ENCODE peak calls at places on chromosomes 3 and 15, in five cellular contexts. R is A549, Q is IMR-90, B is HCT116, A is endothelial cell of umbilical vein. I is an unnamed sample.

GRCh38 chr3:128547368-128547987 is 54.5 kb upstream of the GATA2 start:
- DNase-seq in R (no peak), Q (peak), B (no peak), A (no peak), I (no peak)

GRCh38 chr3:177345049-177345972 is 148.0 kb upstream of the TBL1XR1 start:
- DNase-seq in R (peak), Q (peak), B (peak), A (peak), I (no peak)

GRCh38 chr3:171459130-171459941 is 869 bp downstream of the TNIK start:
- DNase-seq in R (peak), Q (peak), B (no peak), A (peak), I (peak)

GRCh38 chr15:35439291-35439690 is 106.7 kb downstream of the DPH6 start:
- DNase-seq in R (no peak), Q (peak), B (no peak), A (no peak), I (no peak)

GRCh38 chr3:34175636-34176186 is 377.3 kb downstream of the PDCD6IP start:
- DNase-seq in R (no peak), Q (no peak), B (no peak), A (no peak), I (no peak)

GRCh38 chr3:188342991-188343732 is 189.2 kb downstream of the LPP start:
- DNase-seq in R (no peak), Q (no peak), B (no peak), A (no peak), I (no peak)

GRCh38 chr3:157086053-157086761 is 73.7 kb downstream of the CCNL1 start:
- DNase-seq in R (no peak), Q (no peak), B (no peak), A (no peak), I (no peak)

GRCh38 chr3:151199569-151200438 is 3.2 kb downstream of the GPR171 start:
- DNase-seq in R (no peak), Q (peak), B (no peak), A (no peak), I (no peak)

GRCh38 chr3:138850151-138850550 is 15.4 kb upstream of the PIK3CB start:
- DNase-seq in R (no peak), Q (peak), B (no peak), A (peak), I (no peak)

GRCh38 chr15:57485869-57486268 is 105.8 kb upstream of the MYZAP start:
- DNase-seq in R (peak), Q (peak), B (peak), A (peak), I (peak)

GRCh38 chr3:42110631-42111030 is 19.5 kb downstream of the TRAK1 start:
- DNase-seq in R (no peak), Q (no peak), B (no peak), A (no peak), I (no peak)

GRCh38 chr15:57090460-57090859 is 172.0 kb downstream of the TCF12 start:
- DNase-seq in R (no peak), Q (no peak), B (no peak), A (no peak), I (no peak)

GRCh38 chr3:120202363-120202762 is 82.7 kb downstream of the GPR156 start:
- DNase-seq in R (no peak), Q (no peak), B (no peak), A (no peak), I (no peak)

GRCh38 chr3:2465842-2466241 is 367.2 kb downstream of the CNTN4 start:
- DNase-seq in R (no peak), Q (no peak), B (no peak), A (no peak), I (no peak)

GRCh38 chr3:118827446-118827845 is 207.2 kb downstream of the IGSF11 start:
- DNase-seq in R (no peak), Q (no peak), B (no peak), A (no peak), I (no peak)

GRCh38 chr3:155270485-155271342 is 22.8 kb downstream of the STRIT1 start:
- DNase-seq in R (no peak), Q (no peak), B (no peak), A (no peak), I (no peak)

GRCh38 chr3:128319741-128320141 is 146.9 kb downstream of the DNAJB8 start:
- DNase-seq in R (no peak), Q (no peak), B (no peak), A (no peak), I (no peak)

GRCh38 chr3:160163259-160163878 is 61.9 kb upstream of the C3orf80 start:
- DNase-seq in R (peak), Q (peak), B (peak), A (peak), I (no peak)

GRCh38 chr15:99580061-99580460 is 14.3 kb downstream of the MEF2A start:
- DNase-seq in R (no peak), Q (no peak), B (no peak), A (no peak), I (no peak)

GRCh38 chr3:20422391-20422790 is 236.4 kb upstream of the SGO1 start:
- DNase-seq in R (no peak), Q (no peak), B (no peak), A (no peak), I (no peak)

GRCh38 chr3:130379274-130379673 is 33.8 kb downstream of the COL6A5 start:
- DNase-seq in R (no peak), Q (no peak), B (no peak), A (no peak), I (no peak)

GRCh38 chr3:86973440-86973839 is 17.5 kb downstream of the VGLL3 start:
- DNase-seq in R (peak), Q (peak), B (no peak), A (no peak), I (no peak)

GRCh38 chr15:62906627-62907026 is 135.9 kb upstream of the TPM1 start:
- DNase-seq in R (no peak), Q (no peak), B (no peak), A (no peak), I (no peak)

GRCh38 chr15:99929266-99929665 is 196.0 kb upstream of the LYSMD4 start:
- DNase-seq in R (no peak), Q (no peak), B (no peak), A (no peak), I (peak)

GRCh38 chr15:39621961-39622360 is 41.1 kb downstream of the THBS1 start:
- DNase-seq in R (no peak), Q (no peak), B (no peak), A (no peak), I (no peak)

GRCh38 chr15:66386204-66387123 is at the start of gene MAP2K1:
- DNase-seq in R (peak), Q (peak), B (peak), A (peak), I (peak)

GRCh38 chr3:197023241-197023997 is 6.2 kb downstream of the MELTF start:
- DNase-seq in R (no peak), Q (no peak), B (no peak), A (no peak), I (no peak)
- TF ChIP-seq POLR2A in R (no peak), Q (no peak), B (no peak), A (no peak), I (no peak)

GRCh38 chr15:25374143-25374542 is 64.7 kb downstream of the UBE3A start:
- DNase-seq in R (no peak), Q (no peak), B (no peak), A (no peak), I (no peak)
- H3K4me2 ChIP-seq in R (no peak), Q (no peak), B (no peak), A (no peak), I (no peak)

DNA sequence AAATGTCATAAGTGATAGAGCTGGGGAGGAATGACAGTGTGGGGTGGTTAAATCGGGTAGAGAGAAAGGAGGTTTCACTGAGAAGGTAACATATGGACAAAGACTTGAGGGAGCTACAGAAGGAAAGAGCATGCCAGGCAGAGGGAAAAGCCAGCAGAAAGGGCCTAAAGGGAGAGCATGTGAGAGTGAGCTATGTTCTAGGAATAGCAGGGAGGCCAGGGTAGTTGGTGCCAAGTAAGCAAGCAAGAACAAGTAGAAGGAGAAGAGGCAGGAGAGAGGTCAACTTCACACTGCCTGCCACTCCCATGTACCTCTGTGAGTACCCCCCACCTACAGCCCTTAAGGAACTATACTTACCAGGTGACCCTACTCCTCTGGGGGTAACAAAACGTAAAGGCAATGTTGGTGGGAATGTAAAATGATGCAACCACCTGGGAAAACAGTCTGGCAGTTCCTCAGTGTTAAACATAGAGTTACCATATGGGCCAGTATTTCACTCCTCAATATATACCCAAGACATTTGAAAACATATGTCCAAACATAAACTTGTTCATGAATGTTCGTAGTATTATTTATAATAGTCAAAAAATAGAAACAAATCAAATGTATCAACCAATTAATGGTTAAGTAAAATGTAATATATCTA is 67.6 kb downstream of the SFMBT1 start:
- DNase-seq in R (no peak), Q (no peak), B (no peak), A (no peak), I (no peak)
- TF ChIP-seq POLR2A in R (no peak), Q (no peak), B (no peak), A (no peak), I (no peak)

GRCh38 chr3:37319784-37320183 is 145.4 kb upstream of the LRRFIP2 start:
- DNase-seq in R (no peak), Q (no peak), B (no peak), A (no peak), I (no peak)

GRCh38 chr3:37320276-37320675 is 145.9 kb upstream of the LRRFIP2 start:
- DNase-seq in R (no peak), Q (no peak), B (no peak), A (no peak), I (no peak)

GRCh38 chr3:37321863-37322262 is 147.5 kb upstream of the LRRFIP2 start:
- DNase-seq in R (no peak), Q (no peak), B (no peak), A (no peak), I (no peak)

GRCh38 chr3:37324752-37325407 is 150.5 kb upstream of the LRRFIP2 start:
- DNase-seq in R (no peak), Q (peak), B (no peak), A (peak), I (no peak)

DNA sequence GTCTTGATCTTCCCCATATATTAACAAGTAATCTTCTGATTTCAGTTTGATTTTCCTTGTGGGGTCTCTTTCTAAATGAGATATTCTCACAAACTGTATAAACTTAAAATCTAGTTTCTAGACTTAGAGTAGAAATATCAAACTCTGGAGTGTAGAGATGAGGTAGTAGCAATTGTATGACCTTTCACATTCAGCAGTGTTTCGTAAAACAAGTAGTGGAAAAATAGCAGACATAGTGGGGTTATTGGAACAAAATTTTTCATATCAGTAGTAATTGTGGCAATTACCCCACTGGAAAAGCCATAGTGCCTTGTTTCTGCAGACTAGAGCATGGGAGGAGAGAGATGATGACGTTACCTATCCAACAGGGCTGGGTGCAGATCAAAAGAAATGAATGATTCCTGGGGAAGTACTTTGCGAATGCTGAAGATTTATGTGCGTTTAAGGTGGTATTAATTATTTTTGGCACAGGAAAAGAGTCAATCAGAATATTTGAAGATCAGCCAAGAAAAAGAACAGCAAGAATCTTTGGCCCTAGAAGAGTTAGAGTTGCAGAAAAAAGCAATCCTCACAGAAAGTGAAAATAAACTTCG is 147.0 kb upstream of the LRRFIP2 start:
- DNase-seq in R (no peak), Q (no peak), B (no peak), A (peak), I (no peak)
- H3K4me2 ChIP-seq in R (no peak), Q (no peak), B (no peak), A (no peak), I (no peak)

GRCh38 chr15:60397772-60398445 is at the start of gene ANXA2:
- DNase-seq in R (peak), Q (peak), B (peak), A (peak), I (peak)
- TF ChIP-seq POLR2A in R (peak), Q (peak), B (peak), A (peak), I (peak)

GRCh38 chr15:80155001-80155377 is 2.2 kb downstream of the FAH start:
- DNase-seq in R (no peak), Q (no peak), B (no peak), A (no peak), I (no peak)
- H3K4me2 ChIP-seq in R (no peak), Q (no peak), B (peak), A (no peak), I (no peak)

DNA sequence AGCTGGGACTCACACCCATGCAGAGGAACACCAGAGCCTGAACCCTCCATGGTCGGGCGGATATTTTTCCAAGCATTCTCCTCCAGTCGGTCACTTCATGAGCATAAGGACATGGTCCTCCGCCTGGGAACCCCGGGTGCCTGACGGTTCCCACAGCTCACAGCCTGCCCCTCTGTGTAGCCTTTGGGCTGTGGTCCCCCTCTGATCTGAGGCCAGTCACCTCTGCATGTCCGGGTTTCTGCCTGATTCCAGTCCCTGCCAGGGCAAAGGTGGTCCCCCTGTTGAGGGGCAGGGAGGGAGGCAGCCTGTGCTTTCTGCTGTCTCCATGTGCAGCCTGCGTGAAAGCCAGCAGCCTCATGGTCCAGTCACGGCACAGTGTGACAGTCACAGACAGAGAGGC is 76.6 kb upstream of the KLF13 start:
- DNase-seq in R (no peak), Q (no peak), B (no peak), A (no peak), I (no peak)
- TF ChIP-seq POLR2A in R (no peak), Q (no peak), B (no peak), A (no peak), I (no peak)

GRCh38 chr3:11117591-11117990 is 36.7 kb upstream of the HRH1 start:
- DNase-seq in R (no peak), Q (no peak), B (no peak), A (no peak), I (no peak)
- H3K4me2 ChIP-seq in R (no peak), Q (no peak), B (no peak), A (no peak), I (no peak)

DNA sequence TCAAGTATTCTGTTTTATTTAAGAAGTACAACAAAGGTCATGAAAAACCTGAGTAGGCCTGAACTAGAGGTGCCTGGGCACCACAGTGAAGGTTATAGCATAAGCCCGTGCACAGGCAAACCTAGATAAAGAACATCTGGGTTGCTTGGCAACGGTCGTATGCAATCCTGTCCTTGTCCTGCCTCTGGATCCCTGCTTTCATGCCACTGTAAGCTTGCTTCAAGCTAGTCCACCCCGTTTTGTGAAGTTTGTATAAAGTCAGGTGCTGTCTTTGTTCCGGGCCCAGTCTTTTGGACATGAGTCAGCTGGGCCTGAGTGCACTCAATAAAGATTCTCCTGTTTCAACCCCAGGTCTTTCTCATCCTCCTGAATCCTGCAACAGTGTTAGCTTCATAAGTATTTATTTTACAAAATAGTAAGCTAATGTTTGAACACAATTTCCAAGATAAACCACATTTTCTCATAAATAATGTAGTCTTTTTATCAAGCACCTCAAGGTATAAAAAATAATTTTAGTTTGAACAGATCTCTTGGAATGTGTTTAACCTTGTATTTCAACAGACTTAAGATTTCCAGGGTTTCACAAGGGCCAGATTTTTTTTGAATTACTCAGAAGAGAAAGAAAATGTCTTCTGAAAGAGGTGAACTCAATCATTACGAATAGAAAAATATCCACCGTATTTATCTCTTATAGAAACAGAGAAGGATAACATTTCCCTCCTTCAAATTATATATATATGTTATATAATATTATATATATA is 14.3 kb upstream of the SLC9C1 start:
- DNase-seq in R (peak), Q (peak), B (no peak), A (no peak), I (no peak)
- TF ChIP-seq POLR2A in R (no peak), Q (no peak), B (no peak), A (no peak), I (no peak)

DNA sequence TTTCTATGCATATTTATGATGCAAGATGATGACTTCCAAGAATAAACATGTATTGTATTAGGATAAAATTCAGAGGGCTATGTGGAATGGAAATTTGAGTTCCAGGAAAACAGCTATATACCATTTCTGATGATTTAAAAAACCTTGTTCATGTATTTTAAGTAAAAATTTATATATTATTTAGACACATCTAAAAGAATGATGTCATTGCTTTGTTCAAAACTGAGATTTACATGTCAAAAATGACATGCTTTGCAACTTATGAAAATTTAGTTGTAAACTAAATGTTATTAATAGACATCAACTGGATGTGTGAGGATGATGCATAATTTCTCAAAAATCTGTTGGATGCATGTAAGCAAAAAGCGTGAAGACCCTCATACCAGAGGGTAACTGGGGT is 2.3 kb downstream of the STARD5 start:
- DNase-seq in R (no peak), Q (no peak), B (no peak), A (no peak), I (no peak)
- H3K4me2 ChIP-seq in R (no peak), Q (no peak), B (no peak), A (no peak), I (no peak)